ENCODE peak calls at places on chromosomes 2 and 18, in four cellular contexts. One of them, this sample, is unnamed.

GRCh38 chr18:58529714-58530354 is 99.1 kb downstream of the ALPK2 start:
- DNase-seq in tibial nerve: peak; percentile 23
- DNase-seq in CD8-positive, alpha-beta T cell: peak; percentile 73
- DNase-seq in body of pancreas: peak; percentile 77
- DNase-seq in this sample: peak; percentile 41

GRCh38 chr18:7889515-7889914 is 322.4 kb downstream of the PTPRM start:
- DNase-seq in body of pancreas: no peak
- DNase-seq in CD8-positive, alpha-beta T cell: no peak
- DNase-seq in tibial nerve: no peak
- DNase-seq in this sample: no peak

GRCh38 chr18:24492445-24492844 is 32.0 kb downstream of the HRH4 start:
- DNase-seq in CD8-positive, alpha-beta T cell: no peak
- DNase-seq in tibial nerve: no peak
- DNase-seq in body of pancreas: no peak
- DNase-seq in this sample: no peak

GRCh38 chr18:9173770-9174233 is 37.2 kb downstream of the ANKRD12 start:
- DNase-seq in CD8-positive, alpha-beta T cell: no peak
- DNase-seq in body of pancreas: no peak
- DNase-seq in tibial nerve: no peak
- DNase-seq in this sample: no peak

GRCh38 chr2:34105015-34105767 is 506.1 kb upstream of the FAM98A start:
- DNase-seq in tibial nerve: no peak
- DNase-seq in CD8-positive, alpha-beta T cell: no peak
- DNase-seq in body of pancreas: no peak
- DNase-seq in this sample: no peak

GRCh38 chr2:44974064-44974715 is 32.7 kb downstream of the SIX3 start:
- DNase-seq in body of pancreas: no peak
- DNase-seq in tibial nerve: no peak
- DNase-seq in CD8-positive, alpha-beta T cell: no peak
- DNase-seq in this sample: no peak

GRCh38 chr2:236972491-236973379 is 113.0 kb upstream of the COPS8 start:
- DNase-seq in CD8-positive, alpha-beta T cell: no peak
- DNase-seq in body of pancreas: peak; percentile 35
- DNase-seq in tibial nerve: peak; percentile 46
- DNase-seq in this sample: no peak

GRCh38 chr18:42525905-42526304 is 570.9 kb downstream of the PIK3C3 start:
- DNase-seq in body of pancreas: peak; percentile 18
- DNase-seq in CD8-positive, alpha-beta T cell: no peak
- DNase-seq in tibial nerve: no peak
- DNase-seq in this sample: no peak

GRCh38 chr2:15840173-15840572 is 100.2 kb upstream of the MYCN start:
- DNase-seq in body of pancreas: no peak
- DNase-seq in tibial nerve: no peak
- DNase-seq in CD8-positive, alpha-beta T cell: no peak
- DNase-seq in this sample: no peak

GRCh38 chr2:15842771-15843666 is 97.3 kb upstream of the MYCN start:
- DNase-seq in tibial nerve: no peak
- DNase-seq in body of pancreas: no peak
- DNase-seq in CD8-positive, alpha-beta T cell: no peak
- DNase-seq in this sample: no peak

GRCh38 chr2:15844099-15844801 is 96.1 kb upstream of the MYCN start:
- DNase-seq in body of pancreas: no peak
- DNase-seq in CD8-positive, alpha-beta T cell: no peak
- DNase-seq in tibial nerve: no peak
- DNase-seq in this sample: no peak

GRCh38 chr2:15840969-15841368 is 99.4 kb upstream of the MYCN start:
- DNase-seq in tibial nerve: no peak
- DNase-seq in body of pancreas: no peak
- DNase-seq in CD8-positive, alpha-beta T cell: no peak
- DNase-seq in this sample: no peak

GRCh38 chr2:15841776-15842554 is 98.4 kb upstream of the MYCN start:
- DNase-seq in CD8-positive, alpha-beta T cell: no peak
- DNase-seq in tibial nerve: no peak
- DNase-seq in body of pancreas: no peak
- DNase-seq in this sample: no peak
- H3K9me3 ChIP-seq in CD8-positive, alpha-beta T cell: no peaks in the 10 kb centered on the region
- H3K9me3 ChIP-seq in tibial nerve: no peaks in the 10 kb centered on the region
- H3K9me3 ChIP-seq in body of pancreas: no peaks in the 10 kb centered on the region
- H3K9me3 ChIP-seq in this sample: no peaks in the 10 kb centered on the region

GRCh38 chr2:134352844-134353243 is 99.0 kb downstream of the MGAT5 start:
- DNase-seq in body of pancreas: no peak
- DNase-seq in CD8-positive, alpha-beta T cell: no peak
- DNase-seq in tibial nerve: no peak
- DNase-seq in this sample: no peak
- H3K4me3 ChIP-seq in body of pancreas: no peak overlapping the region
- H3K4me3 ChIP-seq in CD8-positive, alpha-beta T cell: no peak overlapping the region
- H3K4me3 ChIP-seq in tibial nerve: no peak overlapping the region
- H3K4me3 ChIP-seq in this sample: no peak overlapping the region

GRCh38 chr2:217606296-217606695 is 396.5 kb downstream of the TNS1 start:
- DNase-seq in tibial nerve: no peak
- DNase-seq in CD8-positive, alpha-beta T cell: no peak
- DNase-seq in body of pancreas: no peak
- DNase-seq in this sample: no peak
- H3K27me3 ChIP-seq in tibial nerve: no peaks in the 10 kb centered on the region
- H3K27me3 ChIP-seq in CD8-positive, alpha-beta T cell: no peaks in the 10 kb centered on the region
- H3K27me3 ChIP-seq in body of pancreas: no peaks in the 10 kb centered on the region
- H3K27me3 ChIP-seq in this sample: no peaks in the 10 kb centered on the region

GRCh38 chr2:182181381-182181780 is 195.7 kb downstream of the PPP1R1C start:
- DNase-seq in tibial nerve: no peak
- DNase-seq in CD8-positive, alpha-beta T cell: no peak
- DNase-seq in body of pancreas: no peak
- DNase-seq in this sample: no peak
- H3K9me3 ChIP-seq in tibial nerve: no peaks in the 10 kb centered on the region
- H3K9me3 ChIP-seq in CD8-positive, alpha-beta T cell: no peaks in the 10 kb centered on the region
- H3K9me3 ChIP-seq in body of pancreas: no peaks in the 10 kb centered on the region
- H3K9me3 ChIP-seq in this sample: no peaks in the 10 kb centered on the region

GRCh38 chr2:74439373-74440004 is 2.2 kb downstream of the RTKN start:
- DNase-seq in CD8-positive, alpha-beta T cell: no peak
- DNase-seq in tibial nerve: no peak
- DNase-seq in body of pancreas: no peak
- DNase-seq in this sample: no peak

GRCh38 chr2:74441690-74442482 is at the start of gene RTKN:
- DNase-seq in tibial nerve: peak; percentile 29
- DNase-seq in CD8-positive, alpha-beta T cell: peak; percentile 28
- DNase-seq in body of pancreas: peak; percentile 86
- DNase-seq in this sample: no peak

GRCh38 chr2:74440005-74440377 is 1.7 kb downstream of the RTKN start:
- DNase-seq in body of pancreas: peak; percentile 57
- DNase-seq in tibial nerve: peak; percentile 86
- DNase-seq in CD8-positive, alpha-beta T cell: no peak
- DNase-seq in this sample: no peak

GRCh38 chr2:74441111-74441689 is 537 bp downstream of the RTKN start:
- DNase-seq in CD8-positive, alpha-beta T cell: no peak
- DNase-seq in body of pancreas: no peak
- DNase-seq in tibial nerve: no peak
- DNase-seq in this sample: no peak

GRCh38 chr2:74440378-74441110 is 1.2 kb downstream of the RTKN start:
- DNase-seq in body of pancreas: peak; percentile 91
- DNase-seq in tibial nerve: peak; percentile 77
- DNase-seq in CD8-positive, alpha-beta T cell: peak; percentile 45
- DNase-seq in this sample: no peak
- H3K4me3 ChIP-seq in body of pancreas: peak overlapping the region; percentile 45
- H3K4me3 ChIP-seq in tibial nerve: peak overlapping the region; percentile 66
- H3K4me3 ChIP-seq in CD8-positive, alpha-beta T cell: no peak overlapping the region
- H3K4me3 ChIP-seq in this sample: no peak overlapping the region

DNA sequence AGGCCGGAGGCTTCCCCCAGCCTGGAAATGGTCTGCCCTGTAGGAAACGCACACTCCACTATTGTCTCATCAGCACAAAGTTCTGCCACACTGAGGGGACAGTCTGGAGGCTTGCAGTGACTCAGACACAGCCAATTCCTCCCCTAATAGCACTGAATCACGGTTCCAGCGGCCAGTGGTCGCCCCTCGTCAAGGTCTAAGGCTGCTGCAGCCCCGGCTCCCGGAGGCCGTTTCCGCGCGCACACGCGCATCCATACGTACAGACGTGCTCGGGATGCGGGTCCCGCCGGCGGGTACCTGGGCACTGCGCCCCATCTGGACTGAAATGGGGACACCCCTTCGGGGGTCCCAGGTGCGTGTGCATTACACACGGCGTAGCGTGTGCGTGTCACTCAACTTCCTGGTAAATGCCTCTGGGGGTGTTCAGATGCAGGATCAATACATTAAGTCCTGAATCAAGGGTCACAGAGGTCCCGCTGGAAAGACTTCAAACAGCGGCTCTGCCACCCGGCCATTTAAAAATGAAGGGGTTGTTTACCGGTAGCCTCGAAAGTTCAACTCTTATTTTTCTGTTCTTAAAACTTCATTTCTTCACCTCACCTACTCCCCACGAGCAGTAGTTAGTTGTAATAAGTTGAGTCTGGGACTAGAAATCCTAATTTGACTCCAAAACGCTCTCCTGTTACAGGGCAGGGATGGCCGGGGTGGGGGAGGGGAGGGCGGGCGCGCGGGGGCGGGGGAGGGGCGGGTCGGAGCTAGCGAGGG is 575 bp upstream of the ZNF516 start:
- DNase-seq in body of pancreas: peak; percentile 36
- DNase-seq in CD8-positive, alpha-beta T cell: peak; percentile 20
- DNase-seq in tibial nerve: no peak
- DNase-seq in this sample: no peak
- H3K27me3 ChIP-seq in body of pancreas: no peaks in the 10 kb centered on the region
- H3K27me3 ChIP-seq in CD8-positive, alpha-beta T cell: no peaks in the 10 kb centered on the region
- H3K27me3 ChIP-seq in tibial nerve: no peaks in the 10 kb centered on the region
- H3K27me3 ChIP-seq in this sample: no peaks in the 10 kb centered on the region

GRCh38 chr2:47747878-47748277 is 35.1 kb upstream of the MSH6 start:
- DNase-seq in body of pancreas: no peak
- DNase-seq in tibial nerve: no peak
- DNase-seq in CD8-positive, alpha-beta T cell: no peak
- DNase-seq in this sample: no peak
- H3K9me3 ChIP-seq in body of pancreas: no peaks in the 10 kb centered on the region
- H3K9me3 ChIP-seq in tibial nerve: no peaks in the 10 kb centered on the region
- H3K9me3 ChIP-seq in CD8-positive, alpha-beta T cell: no peaks in the 10 kb centered on the region
- H3K9me3 ChIP-seq in this sample: no peaks in the 10 kb centered on the region

DNA sequence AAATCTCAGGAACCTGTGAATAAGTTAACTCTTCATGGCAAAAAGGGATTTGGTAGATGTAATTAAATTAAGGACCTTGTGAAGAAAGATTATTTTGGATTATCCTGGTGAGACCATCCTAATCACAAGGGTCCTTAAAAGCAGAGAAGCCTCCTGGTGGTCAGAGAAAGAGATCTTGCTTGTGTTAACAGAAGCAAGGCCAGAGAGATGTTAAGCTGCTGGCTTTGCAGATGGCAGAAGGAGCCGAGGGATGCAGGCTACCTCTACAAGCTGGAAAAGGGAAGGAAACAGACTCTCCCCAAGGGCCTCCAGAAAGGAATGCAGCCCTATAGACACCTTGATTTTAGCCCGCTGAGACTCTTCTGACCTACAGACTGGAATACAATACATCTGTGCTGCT is 197.0 kb downstream of the STK39 start:
- DNase-seq in tibial nerve: no peak
- DNase-seq in body of pancreas: no peak
- DNase-seq in CD8-positive, alpha-beta T cell: no peak
- DNase-seq in this sample: no peak
- H3K4me3 ChIP-seq in tibial nerve: no peak overlapping the region
- H3K4me3 ChIP-seq in body of pancreas: no peak overlapping the region
- H3K4me3 ChIP-seq in CD8-positive, alpha-beta T cell: no peak overlapping the region
- H3K4me3 ChIP-seq in this sample: no peak overlapping the region

This sample was measured in naive thymus-derived CD4-positive, alpha-beta T cell.